ENCODE peak calls at places on chromosomes 7 and 10, in nine cellular contexts. One of them, this sample, is unnamed.

GRCh38 chr7:2299853-2300512 is 14.3 kb downstream of the SNX8 start:
- DNase-seq in cardiac muscle cell: no peak
- DNase-seq in lower lobe of right lung: no peak
- DNase-seq in lower leg skin: no peak
- DNase-seq in tibial artery: no peak
- DNase-seq in GM23338: no peak
- DNase-seq in cardiac fibroblast: no peak
- DNase-seq in IMR-90: no peak
- DNase-seq in breast epithelium: no peak
- DNase-seq in this sample: no peak

GRCh38 chr10:122296363-122297120 is 25.4 kb downstream of the BTBD16 start:
- DNase-seq in cardiac muscle cell: no peak
- DNase-seq in lower leg skin: peak; percentile 4
- DNase-seq in cardiac fibroblast: no peak
- DNase-seq in GM23338: no peak
- DNase-seq in IMR-90: no peak
- DNase-seq in breast epithelium: no peak
- DNase-seq in lower lobe of right lung: no peak
- DNase-seq in tibial artery: no peak
- DNase-seq in this sample: no peak

GRCh38 chr10:103198648-103199047 is 5.6 kb upstream of the NT5C2 start:
- DNase-seq in cardiac fibroblast: no peak
- DNase-seq in lower lobe of right lung: no peak
- DNase-seq in cardiac muscle cell: no peak
- DNase-seq in lower leg skin: no peak
- DNase-seq in breast epithelium: no peak
- DNase-seq in IMR-90: no peak
- DNase-seq in GM23338: no peak
- DNase-seq in tibial artery: no peak
- DNase-seq in this sample: no peak

GRCh38 chr10:88934900-88935672 is 17.5 kb downstream of the ACTA2 start:
- DNase-seq in lower lobe of right lung: peak; percentile 74
- DNase-seq in IMR-90: peak; percentile 82
- DNase-seq in GM23338: peak; percentile 91
- DNase-seq in breast epithelium: peak; percentile 75
- DNase-seq in lower leg skin: peak; percentile 84
- DNase-seq in tibial artery: peak; percentile 84
- DNase-seq in cardiac fibroblast: peak; percentile 92
- DNase-seq in cardiac muscle cell: peak; percentile 86
- DNase-seq in this sample: peak; percentile 80

GRCh38 chr7:17626215-17626614 is 314.1 kb downstream of the SNX13 start:
- DNase-seq in cardiac fibroblast: no peak
- DNase-seq in lower lobe of right lung: no peak
- DNase-seq in GM23338: no peak
- DNase-seq in cardiac muscle cell: no peak
- DNase-seq in IMR-90: no peak
- DNase-seq in breast epithelium: no peak
- DNase-seq in tibial artery: no peak
- DNase-seq in lower leg skin: no peak
- DNase-seq in this sample: no peak

GRCh38 chr10:122157451-122157850 is 113.6 kb upstream of the BTBD16 start:
- DNase-seq in cardiac muscle cell: no peak
- DNase-seq in lower leg skin: no peak
- DNase-seq in tibial artery: no peak
- DNase-seq in IMR-90: peak; percentile 27
- DNase-seq in breast epithelium: no peak
- DNase-seq in lower lobe of right lung: no peak
- DNase-seq in GM23338: no peak
- DNase-seq in cardiac fibroblast: peak; percentile 29
- DNase-seq in this sample: no peak

GRCh38 chr10:29681700-29682444 is 47.1 kb upstream of the SVIL start:
- DNase-seq in tibial artery: peak; percentile 29
- DNase-seq in lower lobe of right lung: peak; percentile 79
- DNase-seq in cardiac fibroblast: no peak
- DNase-seq in lower leg skin: peak; percentile 46
- DNase-seq in cardiac muscle cell: no peak
- DNase-seq in IMR-90: no peak
- DNase-seq in breast epithelium: no peak
- DNase-seq in GM23338: no peak
- DNase-seq in this sample: no peak

GRCh38 chr7:124031919-124032318 is 948 bp downstream of the TMEM229A start:
- DNase-seq in lower leg skin: no peak
- DNase-seq in cardiac muscle cell: no peak
- DNase-seq in IMR-90: no peak
- DNase-seq in tibial artery: no peak
- DNase-seq in cardiac fibroblast: no peak
- DNase-seq in GM23338: no peak
- DNase-seq in breast epithelium: no peak
- DNase-seq in lower lobe of right lung: no peak
- DNase-seq in this sample: no peak

GRCh38 chr7:93623816-93624215 is 49.3 kb upstream of the CALCR start:
- DNase-seq in IMR-90: no peak
- DNase-seq in lower leg skin: no peak
- DNase-seq in lower lobe of right lung: no peak
- DNase-seq in breast epithelium: no peak
- DNase-seq in cardiac muscle cell: no peak
- DNase-seq in cardiac fibroblast: no peak
- DNase-seq in tibial artery: no peak
- DNase-seq in GM23338: no peak
- DNase-seq in this sample: no peak

GRCh38 chr7:93620057-93620456 is 45.5 kb upstream of the CALCR start:
- DNase-seq in lower leg skin: no peak
- DNase-seq in GM23338: no peak
- DNase-seq in tibial artery: no peak
- DNase-seq in lower lobe of right lung: no peak
- DNase-seq in cardiac fibroblast: no peak
- DNase-seq in cardiac muscle cell: no peak
- DNase-seq in IMR-90: no peak
- DNase-seq in breast epithelium: no peak
- DNase-seq in this sample: no peak

GRCh38 chr7:93620864-93621263 is 46.3 kb upstream of the CALCR start:
- DNase-seq in cardiac fibroblast: no peak
- DNase-seq in breast epithelium: no peak
- DNase-seq in lower leg skin: no peak
- DNase-seq in lower lobe of right lung: no peak
- DNase-seq in GM23338: no peak
- DNase-seq in IMR-90: no peak
- DNase-seq in cardiac muscle cell: no peak
- DNase-seq in tibial artery: no peak
- DNase-seq in this sample: no peak

GRCh38 chr7:93626869-93627268 is 52.3 kb upstream of the CALCR start:
- DNase-seq in lower leg skin: no peak
- DNase-seq in cardiac muscle cell: no peak
- DNase-seq in lower lobe of right lung: no peak
- DNase-seq in GM23338: no peak
- DNase-seq in tibial artery: no peak
- DNase-seq in IMR-90: no peak
- DNase-seq in cardiac fibroblast: no peak
- DNase-seq in breast epithelium: no peak
- DNase-seq in this sample: no peak

DNA sequence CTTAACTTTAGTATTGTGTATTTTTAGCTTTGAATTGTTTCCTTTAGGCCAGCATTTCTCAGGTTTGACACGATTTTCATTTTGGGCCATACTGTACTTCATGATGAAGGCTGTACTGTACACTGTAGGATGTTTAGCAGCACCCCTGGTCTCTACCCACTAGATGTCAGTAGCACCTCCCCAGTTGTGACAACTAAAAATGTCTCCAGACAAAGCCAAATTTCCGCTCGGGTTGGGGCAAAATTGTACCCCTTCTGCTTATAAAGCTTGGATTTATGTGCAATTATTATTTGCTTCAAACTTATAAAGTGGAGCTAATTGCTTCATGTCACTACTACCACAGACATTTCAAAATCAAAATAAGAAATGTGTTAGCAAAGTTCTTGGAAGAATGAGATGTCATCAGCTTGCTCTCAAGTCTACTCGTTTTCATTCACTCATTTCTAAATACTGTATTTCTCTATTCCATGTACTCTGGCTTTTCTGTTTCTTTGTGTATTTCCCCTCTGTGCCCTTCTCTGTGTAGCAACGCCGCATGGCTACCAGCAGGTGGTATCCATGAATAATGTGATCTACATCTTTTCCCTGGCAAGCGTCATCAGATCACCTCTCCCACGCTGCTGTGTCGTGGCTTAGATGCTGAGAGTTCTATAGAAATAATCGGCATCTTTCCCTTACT is 47.7 kb upstream of the CALCR start:
- DNase-seq in cardiac muscle cell: peak; percentile 49
- DNase-seq in tibial artery: no peak
- DNase-seq in GM23338: peak; percentile 69
- DNase-seq in cardiac fibroblast: peak; percentile 54
- DNase-seq in lower leg skin: no peak
- DNase-seq in IMR-90: peak; percentile 8
- DNase-seq in lower lobe of right lung: no peak
- DNase-seq in breast epithelium: no peak
- DNase-seq in this sample: peak; percentile 3
- TF ChIP-seq CTCF in cardiac muscle cell: peak; percentile 38
- TF ChIP-seq CTCF in tibial artery: no peak
- TF ChIP-seq CTCF in GM23338: peak; percentile 76
- TF ChIP-seq CTCF in cardiac fibroblast: peak; percentile 63
- TF ChIP-seq CTCF in lower leg skin: no peak
- TF ChIP-seq CTCF in IMR-90: peak; percentile 27
- TF ChIP-seq CTCF in lower lobe of right lung: no peak
- TF ChIP-seq CTCF in breast epithelium: no peak
- TF ChIP-seq CTCF in this sample: peak; percentile 54

GRCh38 chr10:116608683-116609594 is 11.8 kb upstream of the PNLIPRP2 start:
- DNase-seq in IMR-90: no peak
- DNase-seq in tibial artery: no peak
- DNase-seq in GM23338: peak; percentile 46
- DNase-seq in lower leg skin: no peak
- DNase-seq in lower lobe of right lung: no peak
- DNase-seq in cardiac muscle cell: no peak
- DNase-seq in breast epithelium: no peak
- DNase-seq in cardiac fibroblast: no peak
- DNase-seq in this sample: no peak
- TF ChIP-seq CTCF in IMR-90: no peak
- TF ChIP-seq CTCF in tibial artery: no peak
- TF ChIP-seq CTCF in GM23338: no peak
- TF ChIP-seq CTCF in lower leg skin: no peak
- TF ChIP-seq CTCF in lower lobe of right lung: no peak
- TF ChIP-seq CTCF in cardiac muscle cell: no peak
- TF ChIP-seq CTCF in breast epithelium: no peak
- TF ChIP-seq CTCF in cardiac fibroblast: no peak
- TF ChIP-seq CTCF in this sample: no peak

DNA sequence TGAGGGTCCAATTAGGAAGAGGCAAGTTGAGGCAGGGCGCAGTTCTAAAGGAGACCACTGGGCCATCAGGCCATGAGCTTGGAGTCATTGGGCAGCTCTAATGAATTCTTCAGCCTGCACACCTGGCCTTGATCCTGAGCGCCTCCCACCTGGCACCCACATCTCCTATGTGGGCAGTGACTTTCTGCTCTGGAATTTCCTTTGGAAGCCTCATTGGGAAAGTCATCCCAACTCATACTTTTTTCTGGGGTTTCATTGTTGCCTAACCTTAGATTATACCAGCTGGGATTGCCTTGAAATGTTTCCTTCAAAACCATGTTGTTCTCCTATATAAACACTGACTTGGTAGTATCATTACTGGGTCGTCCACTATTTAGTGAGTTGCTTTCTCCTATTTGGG is 54.1 kb downstream of the PLPP4 start:
- DNase-seq in lower lobe of right lung: no peak
- DNase-seq in lower leg skin: no peak
- DNase-seq in breast epithelium: no peak
- DNase-seq in GM23338: no peak
- DNase-seq in tibial artery: no peak
- DNase-seq in IMR-90: no peak
- DNase-seq in cardiac muscle cell: no peak
- DNase-seq in cardiac fibroblast: peak; percentile 12
- DNase-seq in this sample: peak; percentile 77
- TF ChIP-seq CTCF in lower lobe of right lung: no peak
- TF ChIP-seq CTCF in lower leg skin: no peak
- TF ChIP-seq CTCF in breast epithelium: no peak
- TF ChIP-seq CTCF in GM23338: no peak
- TF ChIP-seq CTCF in tibial artery: no peak
- TF ChIP-seq CTCF in IMR-90: no peak
- TF ChIP-seq CTCF in cardiac muscle cell: no peak
- TF ChIP-seq CTCF in cardiac fibroblast: no peak
- TF ChIP-seq CTCF in this sample: peak; percentile 50

GRCh38 chr10:16975188-16975587 is 154.4 kb downstream of the CUBN start:
- DNase-seq in IMR-90: no peak
- DNase-seq in lower leg skin: no peak
- DNase-seq in tibial artery: no peak
- DNase-seq in GM23338: no peak
- DNase-seq in cardiac fibroblast: no peak
- DNase-seq in breast epithelium: no peak
- DNase-seq in lower lobe of right lung: no peak
- DNase-seq in cardiac muscle cell: no peak
- DNase-seq in this sample: peak; percentile 60
- TF ChIP-seq CTCF in IMR-90: no peak
- TF ChIP-seq CTCF in lower leg skin: no peak
- TF ChIP-seq CTCF in tibial artery: no peak
- TF ChIP-seq CTCF in GM23338: no peak
- TF ChIP-seq CTCF in cardiac fibroblast: no peak
- TF ChIP-seq CTCF in breast epithelium: no peak
- TF ChIP-seq CTCF in lower lobe of right lung: no peak
- TF ChIP-seq CTCF in cardiac muscle cell: no peak
- TF ChIP-seq CTCF in this sample: no peak

This sample was measured in astrocyte of the cerebellum.